ENCODE peak calls at places on chromosomes 16 and 17, in six cellular contexts. One of them, this sample, is unnamed.

GRCh38 chr17:59827721-59828477 is 64.8 kb downstream of the TUBD1 start:
- DNase-seq in K562: no peak
- DNase-seq in GM12878: no peak
- DNase-seq in HepG2: no peak
- DNase-seq in H1: no peak
- DNase-seq in HL-60: no peak
- DNase-seq in this sample: peak; percentile 47

GRCh38 chr17:74345433-74346241 is 16.0 kb downstream of the BTBD17 start:
- DNase-seq in K562: no peak
- DNase-seq in GM12878: no peak
- DNase-seq in HepG2: no peak
- DNase-seq in H1: no peak
- DNase-seq in HL-60: no peak
- DNase-seq in this sample: no peak

GRCh38 chr16:52069866-52070265 is 477.1 kb downstream of the TOX3 start:
- DNase-seq in K562: no peak
- DNase-seq in GM12878: no peak
- DNase-seq in HepG2: peak; percentile 51
- DNase-seq in H1: peak; percentile 46
- DNase-seq in HL-60: no peak
- DNase-seq in this sample: peak; percentile 0

GRCh38 chr16:49588729-49589384 is 215.3 kb downstream of the C16orf78 start:
- DNase-seq in K562: peak; percentile 4
- DNase-seq in GM12878: no peak
- DNase-seq in HepG2: no peak
- DNase-seq in H1: peak; percentile 53
- DNase-seq in HL-60: no peak
- DNase-seq in this sample: no peak

GRCh38 chr16:83040174-83040573 is 413.4 kb downstream of the CDH13 start:
- DNase-seq in K562: no peak
- DNase-seq in GM12878: no peak
- DNase-seq in HepG2: no peak
- DNase-seq in H1: no peak
- DNase-seq in HL-60: no peak
- DNase-seq in this sample: no peak

GRCh38 chr16:24539850-24540484 is 601 bp downstream of the RBBP6 start:
- DNase-seq in K562: peak; percentile 58
- DNase-seq in GM12878: no peak
- DNase-seq in HepG2: no peak
- DNase-seq in H1: no peak
- DNase-seq in HL-60: peak; percentile 38
- DNase-seq in this sample: no peak

GRCh38 chr16:424623-425081 is 797 bp upstream of the RAB11FIP3 start:
- DNase-seq in K562: peak; percentile 50
- DNase-seq in GM12878: no peak
- DNase-seq in HepG2: no peak
- DNase-seq in H1: peak; percentile 78
- DNase-seq in HL-60: no peak
- DNase-seq in this sample: no peak

GRCh38 chr17:9240659-9241370 is 219.5 kb downstream of the NTN1 start:
- DNase-seq in K562: peak; percentile 32
- DNase-seq in GM12878: no peak
- DNase-seq in HepG2: peak; percentile 35
- DNase-seq in H1: no peak
- DNase-seq in HL-60: no peak
- DNase-seq in this sample: no peak

GRCh38 chr17:73342057-73342522 is 30.3 kb upstream of the CDC42EP4 start:
- DNase-seq in K562: no peak
- DNase-seq in GM12878: peak; percentile 20
- DNase-seq in HepG2: no peak
- DNase-seq in H1: peak; percentile 78
- DNase-seq in HL-60: no peak
- DNase-seq in this sample: peak; percentile 69

GRCh38 chr17:28406478-28406824 is 439 bp upstream of the SLC46A1 start:
- DNase-seq in K562: peak; percentile 18
- DNase-seq in GM12878: no peak
- DNase-seq in HepG2: no peak
- DNase-seq in H1: no peak
- DNase-seq in HL-60: no peak
- DNase-seq in this sample: peak; percentile 61

GRCh38 chr17:78599419-78599818 is 22.2 kb upstream of the DNAH17 start:
- DNase-seq in K562: no peak
- DNase-seq in GM12878: no peak
- DNase-seq in HepG2: no peak
- DNase-seq in H1: no peak
- DNase-seq in HL-60: no peak
- DNase-seq in this sample: no peak

GRCh38 chr16:8708546-8708945 is 34.1 kb downstream of the ABAT start:
- DNase-seq in K562: no peak
- DNase-seq in GM12878: no peak
- DNase-seq in HepG2: no peak
- DNase-seq in H1: no peak
- DNase-seq in HL-60: no peak
- DNase-seq in this sample: no peak

GRCh38 chr17:49508891-49509587 is 13.9 kb downstream of the NGFR start:
- DNase-seq in K562: no peak
- DNase-seq in GM12878: no peak
- DNase-seq in HepG2: no peak
- DNase-seq in H1: no peak
- DNase-seq in HL-60: no peak
- DNase-seq in this sample: peak; percentile 55
- H3K4me3 ChIP-seq in K562: no peak overlapping the region
- H3K4me3 ChIP-seq in GM12878: no peak overlapping the region
- H3K4me3 ChIP-seq in HepG2: no peak overlapping the region
- H3K4me3 ChIP-seq in H1: no peak overlapping the region
- H3K4me3 ChIP-seq in HL-60: no peak overlapping the region
- H3K4me3 ChIP-seq in this sample: no peak overlapping the region

DNA sequence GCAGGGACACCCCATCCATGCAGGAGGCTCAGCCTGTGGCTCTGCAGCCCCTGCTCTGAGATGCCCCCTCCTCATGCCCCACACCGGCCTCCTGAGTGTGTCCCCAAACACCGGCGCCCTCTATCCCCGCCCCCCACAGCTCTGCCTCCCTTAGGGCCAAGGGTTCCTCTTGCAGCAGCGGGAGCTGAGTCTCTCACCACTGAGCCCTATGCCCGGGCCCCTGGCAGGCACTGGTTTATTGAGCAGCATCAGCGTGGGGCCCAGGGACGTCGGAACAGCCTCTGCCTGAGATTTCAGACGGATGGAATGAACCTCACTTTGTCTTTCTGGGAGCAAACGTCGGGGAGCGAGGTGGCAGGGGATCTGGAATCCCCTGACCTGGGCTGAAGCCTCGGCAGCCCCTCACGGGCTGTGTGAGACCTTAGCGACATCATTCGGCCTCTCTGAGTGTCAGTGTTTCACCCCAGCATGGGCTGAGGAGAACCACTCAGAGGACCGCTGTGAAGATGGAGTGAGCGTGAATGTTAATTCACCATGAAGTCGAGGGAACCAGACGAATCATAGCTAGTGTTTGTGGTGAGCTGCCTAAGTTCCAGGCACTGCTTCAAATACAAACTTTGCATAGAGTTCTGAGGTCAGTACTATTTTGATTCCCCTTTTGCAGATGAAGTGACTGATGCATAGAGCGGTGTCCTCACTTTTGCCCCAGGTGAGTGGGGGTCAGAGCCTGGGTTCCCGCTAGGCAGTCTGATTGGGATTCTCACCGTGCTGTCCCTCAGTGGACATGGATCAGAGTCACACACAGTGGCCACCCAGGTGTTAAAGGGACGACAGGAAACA is 5.3 kb upstream of the C16orf74 start:
- DNase-seq in K562: no peak
- DNase-seq in GM12878: peak; percentile 76
- DNase-seq in HepG2: no peak
- DNase-seq in H1: no peak
- DNase-seq in HL-60: peak; percentile 46
- DNase-seq in this sample: no peak
- TF ChIP-seq GABPA in K562: no peak
- TF ChIP-seq GABPA in GM12878: no peak
- TF ChIP-seq GABPA in HepG2: no peak
- TF ChIP-seq GABPA in H1: no peak
- TF ChIP-seq GABPA in HL-60: no peak
- TF ChIP-seq GABPA in this sample: no peak

GRCh38 chr17:55731586-55732250 is 9.1 kb upstream of the TMEM100 start:
- DNase-seq in K562: peak; percentile 66
- DNase-seq in GM12878: no peak
- DNase-seq in HepG2: no peak
- DNase-seq in H1: no peak
- DNase-seq in HL-60: no peak
- DNase-seq in this sample: no peak
- H3K4me3 ChIP-seq in K562: peak overlapping the region; percentile 9
- H3K4me3 ChIP-seq in GM12878: no peak overlapping the region
- H3K4me3 ChIP-seq in HepG2: no peak overlapping the region
- H3K4me3 ChIP-seq in H1: no peak overlapping the region
- H3K4me3 ChIP-seq in HL-60: no peak overlapping the region
- H3K4me3 ChIP-seq in this sample: no peak overlapping the region

GRCh38 chr17:20281860-20282259 is 185.5 kb downstream of the LGALS9B start:
- DNase-seq in K562: no peak
- DNase-seq in GM12878: no peak
- DNase-seq in HepG2: no peak
- DNase-seq in H1: no peak
- DNase-seq in HL-60: peak; percentile 56
- DNase-seq in this sample: no peak
- TF ChIP-seq GABPA in K562: no peak
- TF ChIP-seq GABPA in GM12878: no peak
- TF ChIP-seq GABPA in HepG2: no peak
- TF ChIP-seq GABPA in H1: no peak
- TF ChIP-seq GABPA in HL-60: no peak
- TF ChIP-seq GABPA in this sample: no peak

DNA sequence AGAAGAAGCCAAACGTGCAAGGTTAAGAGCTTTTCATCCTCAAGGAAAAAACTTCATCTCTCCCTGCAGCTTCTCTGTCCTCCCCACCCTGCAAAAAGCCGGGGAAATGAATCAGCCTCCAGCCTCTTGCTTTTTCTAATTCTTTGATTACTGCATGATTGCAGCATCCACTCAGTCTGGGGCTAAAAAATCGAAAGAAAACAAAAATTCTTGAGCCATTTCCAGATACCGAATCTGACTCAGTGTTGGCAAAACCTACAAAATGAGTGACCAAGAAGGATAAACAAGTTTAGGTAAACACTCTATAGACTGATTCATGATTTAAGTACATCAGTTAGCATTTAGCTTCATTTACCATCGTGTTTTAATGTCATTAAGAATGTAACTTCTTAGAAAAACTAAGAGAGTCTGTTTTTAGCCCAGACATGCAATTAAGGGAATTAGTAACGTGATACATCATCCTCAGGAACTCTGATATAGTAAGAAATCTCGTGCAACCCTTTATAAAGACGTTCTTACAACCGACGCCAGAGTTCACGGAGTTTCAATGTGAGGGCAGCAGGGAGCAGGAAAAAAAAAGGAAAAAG is 287.3 kb upstream of the FOXF1 start:
- DNase-seq in K562: no peak
- DNase-seq in GM12878: no peak
- DNase-seq in HepG2: no peak
- DNase-seq in H1: no peak
- DNase-seq in HL-60: no peak
- DNase-seq in this sample: no peak
- H3K4me3 ChIP-seq in K562: no peak overlapping the region
- H3K4me3 ChIP-seq in GM12878: no peak overlapping the region
- H3K4me3 ChIP-seq in HepG2: no peak overlapping the region
- H3K4me3 ChIP-seq in H1: no peak overlapping the region
- H3K4me3 ChIP-seq in HL-60: no peak overlapping the region
- H3K4me3 ChIP-seq in this sample: no peak overlapping the region

DNA sequence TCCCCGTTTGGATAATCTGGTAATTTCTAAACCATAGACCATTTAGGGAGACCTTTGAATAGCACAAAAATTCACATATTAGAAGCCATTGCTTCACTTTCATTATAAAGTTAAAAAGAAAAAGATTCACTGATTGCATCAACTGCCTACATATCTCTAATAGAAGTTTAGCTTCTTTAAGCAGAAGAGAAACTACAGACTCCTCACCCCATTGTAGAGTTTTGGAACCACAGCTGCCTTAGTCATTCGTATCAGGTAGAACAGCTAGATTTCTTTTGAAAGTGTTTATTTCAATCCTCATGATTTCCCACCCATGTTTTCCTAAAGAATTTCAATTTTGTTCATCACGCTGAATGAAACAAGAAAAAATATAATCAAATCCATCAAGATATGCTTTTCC is 144.8 kb downstream of the CDH8 start:
- DNase-seq in K562: no peak
- DNase-seq in GM12878: no peak
- DNase-seq in HepG2: no peak
- DNase-seq in H1: no peak
- DNase-seq in HL-60: no peak
- DNase-seq in this sample: no peak
- TF ChIP-seq GABPA in K562: no peak
- TF ChIP-seq GABPA in GM12878: no peak
- TF ChIP-seq GABPA in HepG2: no peak
- TF ChIP-seq GABPA in H1: no peak
- TF ChIP-seq GABPA in HL-60: no peak
- TF ChIP-seq GABPA in this sample: no peak

GRCh38 chr17:43917348-43918025 is 10.2 kb upstream of the MPP2 start:
- DNase-seq in K562: peak; percentile 65
- DNase-seq in GM12878: no peak
- DNase-seq in HepG2: no peak
- DNase-seq in H1: peak; percentile 84
- DNase-seq in HL-60: peak; percentile 21
- DNase-seq in this sample: no peak
- H3K4me3 ChIP-seq in K562: no peak overlapping the region
- H3K4me3 ChIP-seq in GM12878: peak overlapping the region; percentile 53
- H3K4me3 ChIP-seq in HepG2: no peak overlapping the region
- H3K4me3 ChIP-seq in H1: peak overlapping the region; percentile 16
- H3K4me3 ChIP-seq in HL-60: no peak overlapping the region
- H3K4me3 ChIP-seq in this sample: no peak overlapping the region

GRCh38 chr17:79608729-79609039 is 2.2 kb downstream of the RBFOX3 start:
- DNase-seq in K562: peak; percentile 41
- DNase-seq in GM12878: no peak
- DNase-seq in HepG2: no peak
- DNase-seq in H1: no peak
- DNase-seq in HL-60: no peak
- DNase-seq in this sample: no peak
- TF ChIP-seq GABPA in K562: no peak
- TF ChIP-seq GABPA in GM12878: no peak
- TF ChIP-seq GABPA in HepG2: no peak
- TF ChIP-seq GABPA in H1: no peak
- TF ChIP-seq GABPA in HL-60: no peak
- TF ChIP-seq GABPA in this sample: no peak

GRCh38 chr17:44548714-44549230 is 8.5 kb upstream of the FZD2 start:
- DNase-seq in K562: no peak
- DNase-seq in GM12878: no peak
- DNase-seq in HepG2: no peak
- DNase-seq in H1: no peak
- DNase-seq in HL-60: no peak
- DNase-seq in this sample: no peak
- H3K4me3 ChIP-seq in K562: no peak overlapping the region
- H3K4me3 ChIP-seq in GM12878: no peak overlapping the region
- H3K4me3 ChIP-seq in HepG2: no peak overlapping the region
- H3K4me3 ChIP-seq in H1: no peak overlapping the region
- H3K4me3 ChIP-seq in HL-60: no peak overlapping the region
- H3K4me3 ChIP-seq in this sample: no peak overlapping the region